ENCODE peak calls at places on chromosomes 5 and 9, in ten cellular contexts. H is body of pancreas; V is CD8-positive, alpha-beta T cell; F is CD4-positive, alpha-beta memory T cell; M is right lobe of liver; Y is right atrium auricular region; A is left ventricle myocardium inferior; R is lower lobe of right lung; I is Peyer's patch; G is HL-60. Z is an unnamed sample. For H3K27me3, the result is how much of the 10 kb centered on the place peaks cover.

GRCh38 chr5:151079838-151080619 is 805 bp downstream of the TNIP1 start:
- DNase-seq in F (no peak), A (no peak), R (no peak), Y (no peak), M (no peak), V (no peak), I (no peak), G (no peak), H (no peak), Z (peak)

GRCh38 chr5:685262-686171 is 7.6 kb downstream of the TPPP start:
- DNase-seq in F (no peak), M (no peak), I (peak), H (peak), V (no peak), R (no peak), A (peak), G (no peak), Y (no peak), Z (no peak)

GRCh38 chr9:113857875-113858274 is 18.2 kb upstream of the ZNF618 start:
- DNase-seq in Y (no peak), G (no peak), H (no peak), M (no peak), R (peak), V (no peak), I (no peak), A (no peak), F (no peak), Z (no peak)

GRCh38 chr5:5327126-5327525 is 95.4 kb upstream of the ICE1 start:
- DNase-seq in R (no peak), V (no peak), A (no peak), G (no peak), M (no peak), I (no peak), H (no peak), F (no peak), Y (no peak), Z (no peak)

GRCh38 chr9:93300585-93301081 is 116.7 kb downstream of the WNK2 start:
- DNase-seq in G (no peak), V (no peak), A (no peak), R (no peak), Y (no peak), H (no peak), I (peak), F (no peak), M (no peak), Z (no peak)

GRCh38 chr5:116514521-116514920 is 60.1 kb downstream of the SEMA6A start:
- DNase-seq in R (no peak), Y (no peak), F (no peak), M (no peak), H (no peak), A (no peak), V (no peak), I (no peak), G (no peak), Z (no peak)

GRCh38 chr9:93207326-93207814 is 23.4 kb downstream of the WNK2 start:
- DNase-seq in V (no peak), A (peak), F (no peak), M (peak), R (peak), I (no peak), H (peak), G (no peak), Y (no peak), Z (peak)

GRCh38 chr5:862367-863243 is 11.8 kb upstream of the ZDHHC11 start:
- DNase-seq in V (no peak), R (no peak), M (no peak), I (no peak), A (no peak), H (peak), F (no peak), G (no peak), Y (no peak), Z (no peak)

GRCh38 chr5:177094224-177095087 is 7.7 kb downstream of the FGFR4 start:
- DNase-seq in A (peak), I (peak), G (no peak), F (no peak), M (peak), Y (peak), R (peak), V (no peak), H (peak), Z (peak)

GRCh38 chr5:175743676-175744210 is 85.9 kb downstream of the HRH2 start:
- DNase-seq in Y (peak), F (no peak), I (no peak), V (no peak), A (no peak), G (no peak), M (no peak), R (no peak), H (no peak), Z (peak)

GRCh38 chr5:80234311-80234948 is 21.4 kb downstream of the SERINC5 start:
- DNase-seq in A (no peak), H (no peak), Y (no peak), F (no peak), M (no peak), V (no peak), R (no peak), I (no peak), G (no peak), Z (no peak)

GRCh38 chr5:53645581-53645980 is 85.1 kb downstream of the NDUFS4 start:
- DNase-seq in R (no peak), Y (no peak), F (no peak), M (no peak), G (no peak), A (no peak), V (no peak), I (no peak), H (no peak), Z (no peak)

GRCh38 chr9:70080481-70081119 is 37.0 kb downstream of the MAMDC2 start:
- DNase-seq in Y (peak), F (no peak), R (no peak), M (no peak), A (no peak), I (no peak), G (peak), V (no peak), H (peak), Z (peak)

GRCh38 chr5:135327429-135328127 is 71.5 kb downstream of the MACROH2A1 start:
- DNase-seq in H (no peak), A (no peak), V (no peak), R (no peak), G (no peak), F (no peak), M (no peak), I (no peak), Y (no peak), Z (no peak)

GRCh38 chr5:131081371-131081770 is 83.7 kb downstream of the HINT1 start:
- DNase-seq in F (no peak), M (no peak), H (no peak), I (no peak), A (no peak), V (no peak), G (no peak), Y (no peak), R (no peak), Z (no peak)

GRCh38 chr9:129895376-129896268 is 60.4 kb downstream of the USP20 start:
- DNase-seq in M (no peak), R (no peak), V (peak), F (peak), I (no peak), H (no peak), Y (no peak), A (no peak), G (no peak), Z (no peak)

GRCh38 chr5:83564069-83564749 is 92.7 kb downstream of the VCAN start:
- DNase-seq in F (peak), H (no peak), Y (no peak), M (no peak), V (no peak), A (no peak), I (no peak), R (no peak), G (no peak), Z (peak)

GRCh38 chr5:140202078-140202477 is 27.1 kb downstream of the CYSTM1 start:
- DNase-seq in F (no peak), V (no peak), Y (no peak), A (no peak), R (no peak), I (no peak), G (no peak), H (no peak), M (no peak), Z (no peak)

GRCh38 chr5:65483474-65484346 is 2.0 kb upstream of the ADAMTS6 start:
- DNase-seq in I (no peak), R (no peak), G (no peak), M (no peak), H (no peak), Y (no peak), A (no peak), F (peak), V (no peak), Z (peak)

GRCh38 chr5:73519531-73520283 is 21.5 kb downstream of the BTF3 start:
- DNase-seq in V (peak), G (no peak), M (no peak), R (no peak), A (no peak), H (peak), F (peak), Y (peak), I (peak), Z (peak)

GRCh38 chr5:166165600-166165999 is 2125.8 kb upstream of the WWC1 start:
- DNase-seq in Y (no peak), R (no peak), F (no peak), V (no peak), H (no peak), I (no peak), G (no peak), M (no peak), A (no peak), Z (peak)

GRCh38 chr5:4419276-4419675 is 720.9 kb upstream of the ADAMTS16 start:
- DNase-seq in V (no peak), F (no peak), I (no peak), Y (no peak), M (no peak), A (no peak), H (no peak), G (no peak), R (no peak), Z (no peak)

GRCh38 chr5:16733597-16733996 is 116.8 kb upstream of the RETREG1 start:
- DNase-seq in Y (no peak), A (no peak), F (no peak), G (no peak), V (no peak), M (no peak), R (no peak), H (no peak), I (no peak), Z (no peak)

GRCh38 chr9:72579190-72579589 is 57.8 kb downstream of the TMC1 start:
- DNase-seq in F (no peak), A (peak), G (no peak), V (no peak), Y (peak), I (no peak), R (no peak), M (no peak), H (peak), Z (peak)

GRCh38 chr5:61231813-61232212 is 69.5 kb upstream of the SMIM15 start:
- DNase-seq in Y (no peak), V (no peak), M (no peak), I (no peak), A (no peak), H (no peak), G (no peak), F (no peak), R (no peak), Z (no peak)

GRCh38 chr9:136409557-136410455 is 608 bp downstream of the ENTR1 start:
- DNase-seq in F (peak), G (peak), R (peak), I (peak), H (peak), Y (peak), V (peak), A (no peak), M (peak), Z (peak)
- H3K27ac ChIP-seq in F (peak), G (peak), R (peak), I (peak), H (peak), Y (peak), V (peak), A (peak), M (peak), Z (peak)

GRCh38 chr5:107235167-107235566 is 435.6 kb downstream of the EFNA5 start:
- DNase-seq in M (no peak), V (no peak), R (no peak), G (no peak), Y (no peak), H (no peak), F (no peak), I (no peak), A (no peak), Z (no peak)
- H3K27me3 ChIP-seq in M (under half), V (under half), R (under half), G (under half), Y (under half), H (under half), F (under half), I (under half), A (under half), Z (under half)

DNA sequence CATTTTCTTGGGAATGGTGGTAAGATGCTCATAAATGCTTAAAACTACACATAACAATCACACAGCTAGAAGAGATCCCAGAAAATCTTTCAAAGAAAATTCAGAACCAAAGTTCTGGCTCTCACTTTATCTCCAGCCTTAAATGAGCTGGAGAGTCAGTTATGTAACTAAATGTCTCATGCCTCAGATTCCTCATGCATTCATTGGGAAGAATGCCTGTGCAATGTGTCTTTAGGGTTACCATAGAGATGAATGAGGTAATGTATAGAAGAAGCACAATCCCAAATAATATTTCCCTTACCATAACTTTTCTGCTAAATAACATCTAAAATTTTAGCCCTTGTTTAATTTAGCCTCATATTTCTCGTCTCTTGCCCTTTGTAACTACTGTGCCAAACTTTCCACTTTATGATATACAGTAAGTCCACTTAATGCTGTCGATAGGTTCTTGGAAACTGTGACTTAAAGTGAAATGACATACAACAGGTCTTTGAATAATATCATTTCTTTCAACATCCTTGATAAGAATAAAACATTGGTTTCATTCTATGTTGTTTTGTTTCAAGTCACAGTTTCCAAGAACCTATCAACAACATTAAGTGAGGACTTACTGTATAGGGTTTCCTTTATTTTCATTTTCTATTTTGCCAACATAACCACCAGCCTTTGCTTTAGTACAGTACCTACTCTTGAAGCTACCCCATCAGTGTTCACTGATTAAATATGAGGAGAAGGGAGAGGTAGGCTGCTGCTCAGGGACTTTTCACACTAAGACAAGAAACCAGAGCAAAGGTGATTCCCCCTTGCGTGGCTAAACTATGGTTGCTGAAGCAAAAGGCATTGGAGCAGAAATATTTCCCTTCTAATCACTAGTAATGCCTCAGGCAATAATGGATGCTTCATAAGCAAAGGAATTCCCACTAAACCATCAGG is 295.7 kb upstream of the PTGER4 start:
- DNase-seq in G (no peak), R (no peak), F (peak), H (no peak), A (no peak), M (no peak), V (no peak), I (no peak), Y (no peak), Z (peak)
- H3K27ac ChIP-seq in G (peak), R (peak), F (peak), H (no peak), A (no peak), M (no peak), V (no peak), I (peak), Y (no peak), Z (no peak)

GRCh38 chr9:117412841-117413240 is 2.0 kb downstream of the ASTN2 start:
- DNase-seq in Y (no peak), I (no peak), A (no peak), R (no peak), F (no peak), H (peak), G (no peak), M (no peak), V (no peak), Z (no peak)

GRCh38 chr9:117413346-117414219 is 1.3 kb downstream of the ASTN2 start:
- DNase-seq in V (no peak), A (no peak), I (no peak), F (no peak), Y (no peak), G (no peak), H (peak), M (no peak), R (no peak), Z (peak)

GRCh38 chr9:117415584-117415937 is 704 bp upstream of the ASTN2 start:
- DNase-seq in Y (no peak), M (no peak), H (no peak), I (no peak), A (no peak), R (no peak), F (no peak), G (no peak), V (no peak), Z (no peak)

GRCh38 chr9:117414906-117415583 is at the start of gene ASTN2:
- DNase-seq in I (no peak), R (no peak), Y (no peak), G (no peak), F (no peak), V (no peak), H (peak), M (peak), A (no peak), Z (peak)

DNA sequence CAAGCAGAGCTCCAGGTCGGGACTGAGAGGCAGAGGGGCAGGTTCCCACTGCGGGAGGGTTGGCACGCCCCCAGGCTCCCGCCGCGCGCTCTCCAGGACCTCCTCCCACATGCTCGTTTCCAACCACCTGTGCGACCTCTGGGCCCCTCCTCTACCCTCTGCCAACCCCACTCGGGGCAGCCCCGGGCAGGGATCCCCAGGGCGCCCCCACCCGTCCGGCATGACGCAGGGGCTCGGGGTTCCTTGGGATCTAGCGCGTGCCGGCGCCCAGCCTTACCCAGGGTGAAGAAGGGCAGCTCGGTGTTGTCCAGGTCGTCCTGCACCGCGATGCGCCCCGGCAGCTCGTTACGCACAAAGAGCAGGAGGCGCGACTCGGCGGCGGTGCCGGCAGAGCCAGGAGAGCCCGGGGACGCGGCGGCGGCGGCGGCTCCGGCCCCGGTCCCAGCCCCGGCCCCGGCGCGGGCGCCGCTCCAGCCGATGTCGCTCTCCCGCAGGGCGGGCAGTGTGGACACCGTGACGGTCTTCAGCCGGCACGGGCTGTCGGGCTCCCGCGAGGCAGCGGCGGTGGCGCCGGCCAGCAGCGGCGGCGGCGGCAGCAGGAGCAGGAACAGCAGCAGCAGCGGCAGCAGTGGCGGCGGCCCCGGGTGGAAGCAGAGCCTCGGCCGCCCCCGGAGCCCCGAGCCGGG is 494 bp downstream of the ASTN2 start:
- DNase-seq in V (no peak), G (no peak), F (no peak), I (no peak), H (peak), Y (no peak), M (peak), R (no peak), A (no peak), Z (peak)
- H3K27me3 ChIP-seq in V (under half), G (under half), F (under half), I (under half), H (under half), Y (under half), M (under half), R (half or more), A (half or more), Z (half or more)

DNA sequence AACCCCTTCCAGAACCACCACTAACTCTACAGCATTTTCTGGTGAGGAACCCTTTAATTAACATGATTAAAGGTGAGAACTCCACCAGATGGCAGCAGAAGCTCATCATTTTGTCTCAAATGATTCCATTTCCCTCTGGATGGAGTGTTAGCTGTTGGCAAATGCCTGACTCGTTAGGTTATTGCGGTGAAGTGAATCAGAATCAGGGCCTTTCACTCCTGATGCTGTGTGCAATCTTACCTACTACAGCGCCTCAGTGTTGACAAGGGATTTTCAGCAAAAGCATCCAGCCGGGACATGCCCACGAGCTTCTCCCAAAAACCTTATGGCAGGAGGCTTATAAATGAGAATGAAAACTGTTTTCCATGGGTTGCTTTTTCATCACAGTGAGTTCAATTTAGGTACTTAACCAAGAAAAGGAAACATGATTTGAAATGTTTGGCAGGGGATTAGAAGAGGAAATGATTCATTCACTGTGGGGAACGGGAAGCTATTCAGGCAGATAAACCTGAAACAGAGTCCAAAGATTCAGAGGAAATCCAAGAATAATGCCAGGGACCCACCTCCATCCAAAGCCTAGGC is 48.0 kb upstream of the CAST start:
- DNase-seq in Y (peak), R (no peak), F (peak), A (no peak), I (peak), G (no peak), V (peak), H (peak), M (no peak), Z (peak)
- H3K27ac ChIP-seq in Y (peak), R (no peak), F (no peak), A (peak), I (no peak), G (no peak), V (no peak), H (no peak), M (peak), Z (no peak)

GRCh38 chr5:93585753-93586385 is 2.8 kb downstream of the NR2F1 start:
- DNase-seq in F (no peak), H (no peak), I (no peak), G (no peak), Y (no peak), R (no peak), M (no peak), V (no peak), A (no peak), Z (peak)
- H3K27me3 ChIP-seq in F (half or more), H (under half), I (under half), G (under half), Y (under half), R (half or more), M (under half), V (half or more), A (half or more), Z (half or more)

Z was measured in cardiac muscle cell.